ENCODE peak calls at places on chromosomes 6 and 20, in ten cellular contexts. One of them, this sample, is unnamed. For H3K4me1, the result is how much of the 10 kb centered on the place peaks cover.

GRCh38 chr6:31321820-31322219 is 35.2 kb downstream of the HLA-B start:
- DNase-seq in right atrium auricular region: no peak
- DNase-seq in ascending aorta: no peak
- DNase-seq in PC-3: peak
- DNase-seq in mammary epithelial cell: no peak
- DNase-seq in left ventricle myocardium inferior: no peak
- DNase-seq in Peyer's patch: no peak
- DNase-seq in MM.1S: no peak
- DNase-seq in IMR-90: no peak
- DNase-seq in tibial artery: no peak
- DNase-seq in this sample: no peak

GRCh38 chr20:64131406-64131805 is 24.0 kb upstream of the NPBWR2 start:
- DNase-seq in MM.1S: no peak
- DNase-seq in left ventricle myocardium inferior: no peak
- DNase-seq in tibial artery: peak
- DNase-seq in Peyer's patch: peak
- DNase-seq in PC-3: peak
- DNase-seq in mammary epithelial cell: peak
- DNase-seq in right atrium auricular region: no peak
- DNase-seq in ascending aorta: peak
- DNase-seq in IMR-90: no peak
- DNase-seq in this sample: no peak

GRCh38 chr20:23161968-23162696 is 76.0 kb upstream of the CD93 start:
- DNase-seq in right atrium auricular region: peak
- DNase-seq in Peyer's patch: peak
- DNase-seq in left ventricle myocardium inferior: peak
- DNase-seq in PC-3: peak
- DNase-seq in MM.1S: no peak
- DNase-seq in mammary epithelial cell: no peak
- DNase-seq in tibial artery: peak
- DNase-seq in IMR-90: no peak
- DNase-seq in ascending aorta: peak
- DNase-seq in this sample: no peak

GRCh38 chr20:48308882-48309281 is 518.9 kb downstream of the PREX1 start:
- DNase-seq in mammary epithelial cell: no peak
- DNase-seq in IMR-90: no peak
- DNase-seq in MM.1S: no peak
- DNase-seq in tibial artery: no peak
- DNase-seq in right atrium auricular region: no peak
- DNase-seq in PC-3: no peak
- DNase-seq in ascending aorta: no peak
- DNase-seq in Peyer's patch: no peak
- DNase-seq in left ventricle myocardium inferior: no peak
- DNase-seq in this sample: no peak

GRCh38 chr6:21710908-21711627 is 117.5 kb downstream of the SOX4 start:
- DNase-seq in tibial artery: no peak
- DNase-seq in IMR-90: no peak
- DNase-seq in Peyer's patch: no peak
- DNase-seq in mammary epithelial cell: no peak
- DNase-seq in PC-3: no peak
- DNase-seq in right atrium auricular region: no peak
- DNase-seq in left ventricle myocardium inferior: no peak
- DNase-seq in MM.1S: no peak
- DNase-seq in ascending aorta: no peak
- DNase-seq in this sample: no peak

GRCh38 chr20:10565191-10565921 is 108.4 kb downstream of the JAG1 start:
- DNase-seq in left ventricle myocardium inferior: no peak
- DNase-seq in ascending aorta: no peak
- DNase-seq in MM.1S: no peak
- DNase-seq in PC-3: peak
- DNase-seq in IMR-90: peak
- DNase-seq in mammary epithelial cell: peak
- DNase-seq in tibial artery: no peak
- DNase-seq in right atrium auricular region: no peak
- DNase-seq in Peyer's patch: peak
- DNase-seq in this sample: no peak

GRCh38 chr6:149515494-149515893 is 30.3 kb downstream of the PPIL4 start:
- DNase-seq in tibial artery: no peak
- DNase-seq in left ventricle myocardium inferior: no peak
- DNase-seq in PC-3: no peak
- DNase-seq in MM.1S: no peak
- DNase-seq in mammary epithelial cell: no peak
- DNase-seq in right atrium auricular region: no peak
- DNase-seq in ascending aorta: no peak
- DNase-seq in Peyer's patch: no peak
- DNase-seq in IMR-90: no peak
- DNase-seq in this sample: no peak

GRCh38 chr6:33724281-33725023 is 13.0 kb upstream of the UQCC2 start:
- DNase-seq in mammary epithelial cell: no peak
- DNase-seq in MM.1S: no peak
- DNase-seq in PC-3: no peak
- DNase-seq in ascending aorta: no peak
- DNase-seq in right atrium auricular region: no peak
- DNase-seq in IMR-90: no peak
- DNase-seq in left ventricle myocardium inferior: no peak
- DNase-seq in tibial artery: no peak
- DNase-seq in Peyer's patch: no peak
- DNase-seq in this sample: no peak

GRCh38 chr6:142518761-142519160 is 217.0 kb downstream of the ADGRG6 start:
- DNase-seq in PC-3: no peak
- DNase-seq in Peyer's patch: no peak
- DNase-seq in left ventricle myocardium inferior: no peak
- DNase-seq in MM.1S: no peak
- DNase-seq in tibial artery: no peak
- DNase-seq in mammary epithelial cell: no peak
- DNase-seq in ascending aorta: no peak
- DNase-seq in IMR-90: no peak
- DNase-seq in right atrium auricular region: no peak
- DNase-seq in this sample: no peak

GRCh38 chr6:42627674-42628073 is 63.8 kb downstream of the UBR2 start:
- DNase-seq in right atrium auricular region: no peak
- DNase-seq in ascending aorta: no peak
- DNase-seq in IMR-90: no peak
- DNase-seq in Peyer's patch: no peak
- DNase-seq in PC-3: no peak
- DNase-seq in left ventricle myocardium inferior: no peak
- DNase-seq in MM.1S: no peak
- DNase-seq in mammary epithelial cell: no peak
- DNase-seq in tibial artery: no peak
- DNase-seq in this sample: no peak

GRCh38 chr20:6122873-6123649 is at the start of gene FERMT1:
- DNase-seq in ascending aorta: no peak
- DNase-seq in MM.1S: peak
- DNase-seq in IMR-90: peak
- DNase-seq in PC-3: peak
- DNase-seq in Peyer's patch: peak
- DNase-seq in mammary epithelial cell: peak
- DNase-seq in right atrium auricular region: no peak
- DNase-seq in left ventricle myocardium inferior: peak
- DNase-seq in tibial artery: no peak
- DNase-seq in this sample: no peak

GRCh38 chr6:159960485-159960884 is 8.4 kb upstream of the IGF2R start:
- DNase-seq in right atrium auricular region: no peak
- DNase-seq in Peyer's patch: no peak
- DNase-seq in PC-3: no peak
- DNase-seq in ascending aorta: no peak
- DNase-seq in IMR-90: no peak
- DNase-seq in mammary epithelial cell: no peak
- DNase-seq in left ventricle myocardium inferior: no peak
- DNase-seq in MM.1S: no peak
- DNase-seq in tibial artery: no peak
- DNase-seq in this sample: no peak
- H3K4me1 ChIP-seq in right atrium auricular region: under half
- H3K4me1 ChIP-seq in Peyer's patch: under half
- H3K4me1 ChIP-seq in PC-3: under half
- H3K4me1 ChIP-seq in ascending aorta: under half
- H3K4me1 ChIP-seq in IMR-90: under half
- H3K4me1 ChIP-seq in mammary epithelial cell: under half
- H3K4me1 ChIP-seq in left ventricle myocardium inferior: under half
- H3K4me1 ChIP-seq in MM.1S: under half
- H3K4me1 ChIP-seq in tibial artery: under half
- H3K4me1 ChIP-seq in this sample: under half

GRCh38 chr6:11021714-11022113 is 22.4 kb downstream of the ELOVL2 start:
- DNase-seq in IMR-90: no peak
- DNase-seq in Peyer's patch: no peak
- DNase-seq in mammary epithelial cell: no peak
- DNase-seq in left ventricle myocardium inferior: no peak
- DNase-seq in MM.1S: no peak
- DNase-seq in tibial artery: no peak
- DNase-seq in PC-3: no peak
- DNase-seq in ascending aorta: no peak
- DNase-seq in right atrium auricular region: no peak
- DNase-seq in this sample: no peak
- H3K27ac ChIP-seq in IMR-90: no peak
- H3K27ac ChIP-seq in Peyer's patch: no peak
- H3K27ac ChIP-seq in mammary epithelial cell: no peak
- H3K27ac ChIP-seq in left ventricle myocardium inferior: peak
- H3K27ac ChIP-seq in MM.1S: no peak
- H3K27ac ChIP-seq in tibial artery: no peak
- H3K27ac ChIP-seq in PC-3: no peak
- H3K27ac ChIP-seq in ascending aorta: no peak
- H3K27ac ChIP-seq in right atrium auricular region: peak
- H3K27ac ChIP-seq in this sample: no peak

GRCh38 chr20:21509079-21509596 is 4.7 kb downstream of the NKX2-2 start:
- DNase-seq in left ventricle myocardium inferior: no peak
- DNase-seq in IMR-90: no peak
- DNase-seq in Peyer's patch: no peak
- DNase-seq in mammary epithelial cell: no peak
- DNase-seq in MM.1S: no peak
- DNase-seq in PC-3: no peak
- DNase-seq in ascending aorta: no peak
- DNase-seq in right atrium auricular region: no peak
- DNase-seq in tibial artery: no peak
- DNase-seq in this sample: no peak

GRCh38 chr20:21510414-21510971 is 3.4 kb downstream of the NKX2-2 start:
- DNase-seq in mammary epithelial cell: no peak
- DNase-seq in MM.1S: no peak
- DNase-seq in PC-3: no peak
- DNase-seq in ascending aorta: no peak
- DNase-seq in tibial artery: no peak
- DNase-seq in IMR-90: no peak
- DNase-seq in Peyer's patch: no peak
- DNase-seq in right atrium auricular region: no peak
- DNase-seq in left ventricle myocardium inferior: no peak
- DNase-seq in this sample: no peak

GRCh38 chr20:21509597-21510331 is 4.1 kb downstream of the NKX2-2 start:
- DNase-seq in IMR-90: peak
- DNase-seq in MM.1S: no peak
- DNase-seq in PC-3: no peak
- DNase-seq in right atrium auricular region: no peak
- DNase-seq in left ventricle myocardium inferior: no peak
- DNase-seq in ascending aorta: no peak
- DNase-seq in tibial artery: no peak
- DNase-seq in mammary epithelial cell: no peak
- DNase-seq in Peyer's patch: no peak
- DNase-seq in this sample: no peak

GRCh38 chr20:21507275-21508229 is 6.3 kb downstream of the NKX2-2 start:
- DNase-seq in IMR-90: no peak
- DNase-seq in MM.1S: no peak
- DNase-seq in ascending aorta: no peak
- DNase-seq in tibial artery: no peak
- DNase-seq in Peyer's patch: no peak
- DNase-seq in PC-3: no peak
- DNase-seq in left ventricle myocardium inferior: no peak
- DNase-seq in mammary epithelial cell: no peak
- DNase-seq in right atrium auricular region: no peak
- DNase-seq in this sample: no peak

DNA sequence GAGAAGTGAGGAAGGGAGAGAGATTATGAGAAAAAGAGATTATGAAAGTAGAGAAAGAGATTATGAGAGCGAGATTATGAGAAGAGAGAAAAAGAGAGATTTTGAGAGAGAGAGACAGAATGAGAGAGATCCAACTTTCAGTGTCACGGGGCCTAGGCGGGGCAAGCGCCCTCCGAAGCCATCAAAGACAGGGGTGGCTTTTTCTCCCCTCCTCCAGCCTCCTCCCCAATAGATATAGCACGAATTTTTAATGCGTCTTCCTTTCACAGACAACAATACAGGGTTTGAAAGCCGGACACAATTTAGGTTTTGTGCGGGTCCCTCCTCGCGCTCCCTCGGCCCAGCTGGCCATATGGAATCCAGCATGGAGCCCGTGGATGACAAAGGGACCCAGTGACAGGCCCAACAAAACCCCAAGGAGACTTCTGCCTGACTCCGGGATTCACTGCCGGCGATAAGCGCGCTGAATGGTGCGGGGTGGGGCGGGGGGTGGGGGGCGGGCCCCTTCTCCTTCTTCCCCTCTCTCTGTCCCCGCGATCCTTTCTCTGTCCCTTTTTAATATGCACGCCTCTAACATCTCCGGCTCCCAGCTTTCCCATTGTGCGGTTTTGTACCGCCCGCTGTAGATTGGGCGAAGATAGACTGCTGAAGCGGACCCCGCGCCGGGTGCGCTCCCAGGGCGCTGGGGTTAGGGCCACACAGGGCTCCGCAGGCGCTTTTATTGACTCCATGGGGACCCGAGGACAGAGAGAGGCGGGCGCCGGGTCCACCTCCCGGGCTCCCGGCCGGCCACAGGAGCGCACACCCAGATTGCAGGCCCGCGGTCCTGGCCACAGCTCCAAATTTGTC is 5.4 kb downstream of the NKX2-2 start:
- DNase-seq in left ventricle myocardium inferior: no peak
- DNase-seq in IMR-90: no peak
- DNase-seq in right atrium auricular region: no peak
- DNase-seq in tibial artery: no peak
- DNase-seq in Peyer's patch: no peak
- DNase-seq in MM.1S: no peak
- DNase-seq in ascending aorta: no peak
- DNase-seq in mammary epithelial cell: no peak
- DNase-seq in PC-3: no peak
- DNase-seq in this sample: no peak
- H3K4me1 ChIP-seq in left ventricle myocardium inferior: half or more
- H3K4me1 ChIP-seq in IMR-90: under half
- H3K4me1 ChIP-seq in right atrium auricular region: half or more
- H3K4me1 ChIP-seq in tibial artery: under half
- H3K4me1 ChIP-seq in Peyer's patch: under half
- H3K4me1 ChIP-seq in MM.1S: under half
- H3K4me1 ChIP-seq in ascending aorta: under half
- H3K4me1 ChIP-seq in mammary epithelial cell: under half
- H3K4me1 ChIP-seq in PC-3: under half
- H3K4me1 ChIP-seq in this sample: under half

DNA sequence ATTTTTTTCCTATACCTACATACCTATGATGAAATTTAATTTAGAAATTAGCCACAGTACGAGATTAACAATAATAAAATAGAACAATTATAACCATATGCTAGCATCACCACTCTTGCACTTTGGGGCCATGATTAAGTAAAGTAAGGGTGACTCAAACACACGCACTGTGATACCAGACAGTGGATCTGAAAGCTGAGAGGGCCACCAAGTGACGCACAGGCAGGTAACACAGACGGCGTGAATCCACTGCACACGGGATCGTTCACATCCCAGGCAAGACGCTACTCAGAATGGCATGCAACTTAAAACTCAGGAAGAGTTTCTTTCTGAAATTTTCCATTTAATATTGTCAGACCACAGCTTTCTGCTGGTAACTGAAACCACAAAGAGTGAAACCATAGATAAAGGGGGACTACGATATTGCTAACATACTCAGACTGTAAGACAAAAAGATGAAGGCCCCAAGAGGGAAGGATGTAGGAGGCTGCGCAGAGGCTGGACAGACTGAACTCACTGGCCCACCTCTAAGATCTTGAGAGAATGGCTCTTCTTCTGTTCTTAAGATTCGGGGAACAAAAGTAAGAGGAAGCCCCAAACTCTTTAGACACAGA is 17.9 kb downstream of the RRBP1 start:
- DNase-seq in tibial artery: peak
- DNase-seq in IMR-90: no peak
- DNase-seq in ascending aorta: peak
- DNase-seq in right atrium auricular region: no peak
- DNase-seq in PC-3: no peak
- DNase-seq in left ventricle myocardium inferior: no peak
- DNase-seq in Peyer's patch: peak
- DNase-seq in mammary epithelial cell: no peak
- DNase-seq in MM.1S: no peak
- DNase-seq in this sample: no peak
- H3K27ac ChIP-seq in tibial artery: no peak
- H3K27ac ChIP-seq in IMR-90: no peak
- H3K27ac ChIP-seq in ascending aorta: no peak
- H3K27ac ChIP-seq in right atrium auricular region: peak
- H3K27ac ChIP-seq in PC-3: no peak
- H3K27ac ChIP-seq in left ventricle myocardium inferior: peak
- H3K27ac ChIP-seq in Peyer's patch: no peak
- H3K27ac ChIP-seq in mammary epithelial cell: no peak
- H3K27ac ChIP-seq in MM.1S: no peak
- H3K27ac ChIP-seq in this sample: no peak